ENCODE peak calls at places on chromosome 6, in six cellular contexts. L, F, W, Z, R and N are unnamed samples.
A peak's percentile ranks its signal among the peaks of the same experiment; 100 is the strongest.

GRCh38 chr6:134482585-134483346 is 164.9 kb upstream of the SGK1 start:
- DNase-seq in Z (no peak), W (no peak), F (no peak), R (no peak), L (no peak), N (no peak)

GRCh38 chr6:4776967-4777925 is 1.0 kb downstream of the CDYL start:
- DNase-seq in F (peak; percentile 64), L (peak; percentile 47), W (peak; percentile 48), Z (peak; percentile 42), R (peak; percentile 36), N (no peak)

GRCh38 chr6:52399511-52400315 is 20.4 kb upstream of the EFHC1 start:
- DNase-seq in L (peak; percentile 61), Z (peak; percentile 60), F (peak; percentile 80), W (peak; percentile 13), R (peak; percentile 72), N (no peak)

GRCh38 chr6:148508401-148509151 is 165.9 kb downstream of the SASH1 start:
- DNase-seq in L (no peak), R (no peak), W (no peak), F (no peak), Z (no peak), N (no peak)

GRCh38 chr6:5303711-5304110 is 42.4 kb downstream of the FARS2 start:
- DNase-seq in Z (no peak), R (no peak), W (no peak), L (no peak), F (no peak), N (no peak)

GRCh38 chr6:108588586-108588985 is 27.9 kb downstream of the FOXO3 start:
- DNase-seq in Z (no peak), R (no peak), W (no peak), F (no peak), L (no peak), N (no peak)

GRCh38 chr6:155274533-155274932 is 10.7 kb downstream of the CLDN20 start:
- DNase-seq in W (no peak), L (no peak), F (no peak), Z (no peak), R (no peak), N (no peak)

GRCh38 chr6:33147807-33148666 is 44.2 kb downstream of the COL11A2 start:
- DNase-seq in F (peak; percentile 31), Z (peak; percentile 13), R (peak; percentile 49), L (no peak), W (no peak), N (no peak)

GRCh38 chr6:98636941-98637340 is 197.4 kb upstream of the POU3F2 start:
- DNase-seq in W (no peak), L (no peak), Z (no peak), F (no peak), R (no peak), N (no peak)

GRCh38 chr6:125802943-125803377 is 12.2 kb downstream of the NCOA7 start:
- DNase-seq in W (no peak), L (no peak), R (no peak), F (no peak), Z (no peak), N (no peak)

GRCh38 chr6:125512621-125513020 is 210.9 kb upstream of the HDDC2 start:
- DNase-seq in F (peak; percentile 9), R (no peak), Z (no peak), W (no peak), L (no peak), N (no peak)

GRCh38 chr6:6866656-6867390 is 240.9 kb upstream of the RREB1 start:
- DNase-seq in W (no peak), F (no peak), Z (no peak), R (no peak), L (no peak), N (no peak)